ENCODE peak calls at places on chromosomes 6 and 20, in five cellular contexts. Y is NCI-H2081; N is stimulated activated CD8-positive, alpha-beta memory T cell treated with anti-CD3 and anti-CD28 coated beads, Interleukin-4, amount 100 ng/mL, for 1 hour; P is G401; I is COR-L47. U is an unnamed sample.

GRCh38 chr6:32332433-32332832 is 39.3 kb downstream of the TSBP1 start:
- DNase-seq in Y (no peak), N (no peak), P (no peak), I (no peak), U (no peak)

GRCh38 chr6:118495639-118496296 is 52.3 kb upstream of the PLN start:
- DNase-seq in Y (no peak), N (no peak), P (no peak), I (no peak), U (no peak)

GRCh38 chr6:75349262-75349984 is 64.8 kb upstream of the TMEM30A start:
- DNase-seq in Y (peak; percentile 36), N (no peak), P (no peak), I (peak; percentile 19), U (no peak)

GRCh38 chr6:4102687-4103244 is 23.8 kb upstream of the FAM217A start:
- DNase-seq in Y (peak; percentile 89), N (no peak), P (peak; percentile 84), I (peak; percentile 91), U (no peak)

GRCh38 chr6:163860194-163861081 is 445.9 kb downstream of the QKI start:
- DNase-seq in Y (no peak), N (no peak), P (no peak), I (no peak), U (no peak)

GRCh38 chr20:11972478-11972877 is 54.8 kb downstream of the BTBD3 start:
- DNase-seq in Y (no peak), N (no peak), P (no peak), I (no peak), U (no peak)

GRCh38 chr6:34189806-34190503 is 44.1 kb upstream of the GRM4 start:
- DNase-seq in Y (no peak), N (no peak), P (no peak), I (no peak), U (no peak)

GRCh38 chr6:143589162-143589561 is 77.6 kb upstream of the FUCA2 start:
- DNase-seq in Y (no peak), N (no peak), P (no peak), I (no peak), U (no peak)

GRCh38 chr6:30743099-30744053 is 889 bp upstream of the FLOT1 start:
- DNase-seq in Y (no peak), N (no peak), P (peak; percentile 44), I (no peak), U (no peak)

GRCh38 chr20:2398453-2398852 is 17.8 kb downstream of the TGM6 start:
- DNase-seq in Y (no peak), N (no peak), P (no peak), I (no peak), U (no peak)

GRCh38 chr6:56840467-56841371 is 114.2 kb upstream of the BEND6 start:
- DNase-seq in Y (peak; percentile 51), N (no peak), P (no peak), I (peak; percentile 20), U (no peak)

GRCh38 chr6:157908369-157909281 is 73.0 kb upstream of the SYNJ2 start:
- DNase-seq in Y (no peak), N (no peak), P (no peak), I (no peak), U (no peak)

GRCh38 chr6:144559865-144560603 is 274.9 kb downstream of the UTRN start:
- DNase-seq in Y (no peak), N (no peak), P (no peak), I (no peak), U (no peak)

GRCh38 chr6:106273087-106273486 is 52.5 kb downstream of the ATG5 start:
- DNase-seq in Y (no peak), N (no peak), P (no peak), I (no peak), U (no peak)

GRCh38 chr20:5215592-5216304 is 88.9 kb downstream of the CDS2 start:
- DNase-seq in Y (no peak), N (no peak), P (no peak), I (no peak), U (no peak)

GRCh38 chr6:139371421-139372253 is 2.8 kb downstream of the CITED2 start:
- DNase-seq in Y (no peak), N (no peak), P (peak; percentile 38), I (no peak), U (no peak)

GRCh38 chr20:43040427-43040826 is 149.3 kb downstream of the PTPRT start:
- DNase-seq in Y (no peak), N (no peak), P (no peak), I (no peak), U (no peak)

GRCh38 chr6:78583079-78583478 is 284.3 kb upstream of the IRAK1BP1 start:
- DNase-seq in Y (no peak), N (no peak), P (no peak), I (no peak), U (no peak)

GRCh38 chr6:25661129-25661779 is 9.2 kb downstream of the SCGN start:
- DNase-seq in Y (no peak), N (no peak), P (no peak), I (no peak), U (no peak)

GRCh38 chr6:161369339-161369738 is 95.5 kb upstream of the AGPAT4 start:
- DNase-seq in Y (no peak), N (no peak), P (no peak), I (no peak), U (no peak)

GRCh38 chr6:7058250-7058923 is 49.4 kb upstream of the RREB1 start:
- DNase-seq in Y (no peak), N (no peak), P (no peak), I (no peak), U (no peak)

GRCh38 chr20:41098703-41099250 is 38.6 kb upstream of the PLCG1 start:
- DNase-seq in Y (no peak), N (no peak), P (no peak), I (no peak), U (no peak)

GRCh38 chr20:52103469-52103910 is 88.1 kb downstream of the ZFP64 start:
- DNase-seq in Y (no peak), N (no peak), P (no peak), I (no peak), U (no peak)

GRCh38 chr6:71248306-71248705 is 40.3 kb upstream of the OGFRL1 start:
- DNase-seq in Y (no peak), N (no peak), P (peak; percentile 69), I (no peak), U (no peak)

GRCh38 chr6:4256969-4257368 is 121.6 kb upstream of the ECI2 start:
- DNase-seq in Y (no peak), N (no peak), P (no peak), I (no peak), U (no peak)

GRCh38 chr20:44115762-44116644 is 71.0 kb downstream of the JPH2 start:
- DNase-seq in Y (no peak), N (no peak), P (no peak), I (no peak), U (no peak)

GRCh38 chr20:51529758-51530157 is 12.8 kb downstream of the NFATC2 start:
- DNase-seq in Y (no peak), N (no peak), P (no peak), I (no peak), U (no peak)

GRCh38 chr6:38110407-38111025 is 291.0 kb downstream of the ZFAND3 start:
- DNase-seq in Y (peak; percentile 74), N (no peak), P (no peak), I (no peak), U (no peak)

GRCh38 chr20:49790077-49790798 is 22.4 kb upstream of the SLC9A8 start:
- DNase-seq in Y (no peak), N (no peak), P (no peak), I (no peak), U (no peak)

GRCh38 chr20:1334761-1335160 is 5.8 kb upstream of the SDCBP2 start:
- DNase-seq in Y (no peak), N (no peak), P (no peak), I (no peak), U (no peak)

GRCh38 chr6:48916523-48917050 is 546.5 kb downstream of the MMUT start:
- DNase-seq in Y (peak; percentile 29), N (no peak), P (no peak), I (no peak), U (no peak)

GRCh38 chr6:31834367-31834703 is 6.8 kb downstream of the HSPA1B start:
- DNase-seq in Y (peak; percentile 92), N (peak; percentile 40), P (peak; percentile 89), I (peak; percentile 85), U (peak; percentile 49)